ENCODE peak calls at places on chromosome 21, in five cellular contexts. X, G, N, B and P are unnamed samples.

GRCh38 chr21:32554832-32555436 is 30.4 kb downstream of the TCP10L start:
- DNase-seq in N (no peak), G (no peak), X (no peak), B (no peak), P (no peak)

GRCh38 chr21:15222711-15223110 is 157.9 kb upstream of the NRIP1 start:
- DNase-seq in N (no peak), B (peak), X (no peak), G (no peak), P (no peak)

GRCh38 chr21:32412998-32413504 is 545 bp downstream of the EVA1C start:
- DNase-seq in G (no peak), X (no peak), N (no peak), B (peak), P (no peak)

GRCh38 chr21:45593162-45594022 is 50.1 kb upstream of the PCBP3 start:
- DNase-seq in B (no peak), X (no peak), G (no peak), N (no peak), P (no peak)

GRCh38 chr21:45655071-45655470 is 11.5 kb downstream of the PCBP3 start:
- DNase-seq in G (no peak), X (peak), N (no peak), B (no peak), P (no peak)

GRCh38 chr21:20308586-20308985 is 689.6 kb upstream of the NCAM2 start:
- DNase-seq in X (no peak), B (no peak), N (no peak), G (no peak), P (no peak)

GRCh38 chr21:46552274-46552673 is 52.6 kb downstream of the S100B start:
- DNase-seq in N (no peak), B (no peak), X (no peak), G (no peak), P (no peak)

GRCh38 chr21:17667256-17667655 is 54.6 kb upstream of the BTG3 start:
- DNase-seq in N (no peak), X (no peak), G (no peak), B (no peak), P (no peak)

GRCh38 chr21:15671188-15671587 is 58.6 kb upstream of the USP25 start:
- DNase-seq in B (no peak), X (no peak), G (no peak), N (no peak), P (no peak)

GRCh38 chr21:31162827-31163226 is 124.6 kb upstream of the KRTAP19-8 start:
- DNase-seq in B (no peak), N (no peak), X (peak), G (no peak), P (no peak)

GRCh38 chr21:45228656-45229240 is 58.9 kb downstream of the POFUT2 start:
- DNase-seq in X (no peak), B (no peak), G (no peak), N (no peak), P (no peak)

GRCh38 chr21:18986197-18986596 is 582.6 kb upstream of the TMPRSS15 start:
- DNase-seq in N (no peak), B (no peak), X (no peak), G (no peak), P (no peak)

GRCh38 chr21:36678538-36678937 is 20.4 kb upstream of the SIM2 start:
- DNase-seq in N (no peak), G (no peak), X (no peak), B (no peak), P (no peak)

GRCh38 chr21:43287974-43288755 is 119.4 kb downstream of the CRYAA start:
- DNase-seq in G (peak), X (no peak), B (no peak), N (no peak), P (no peak)

GRCh38 chr21:38787461-38788274 is 18.1 kb upstream of the ETS2 start:
- DNase-seq in N (no peak), G (no peak), X (no peak), B (no peak), P (no peak)

GRCh38 chr21:33880626-33881025 is 35.0 kb downstream of the ATP5PO start:
- DNase-seq in N (no peak), B (no peak), G (no peak), X (no peak), P (no peak)

GRCh38 chr21:36261459-36261858 is 58.5 kb upstream of the MORC3 start:
- DNase-seq in X (no peak), N (no peak), B (no peak), G (no peak), P (no peak)